ENCODE peak calls at places on chromosomes 12 and 14, in eight cellular contexts. W, A, P, U, K, F, E and J are unnamed samples.

GRCh38 chr12:59744564-59744963 is 148.7 kb downstream of the SLC16A7 start:
- DNase-seq in W (no peak), A (no peak), P (no peak), U (no peak), K (no peak), F (no peak), E (no peak), J (no peak)

GRCh38 chr14:101196795-101197590 is 293.5 kb upstream of the RTL1 start:
- DNase-seq in W (no peak), A (no peak), P (peak), U (no peak), K (peak), F (no peak), E (no peak), J (peak)

GRCh38 chr12:10363665-10363921 is 26.2 kb downstream of the KLRK1 start:
- DNase-seq in W (no peak), A (no peak), P (no peak), U (no peak), K (no peak), F (no peak), E (no peak), J (no peak)

GRCh38 chr14:104104006-104104901 is 18.8 kb downstream of the ASPG start:
- DNase-seq in W (no peak), A (peak), P (no peak), U (no peak), K (no peak), F (no peak), E (no peak), J (peak)

GRCh38 chr14:39184628-39185255 is 9.7 kb downstream of the PNN start:
- DNase-seq in W (no peak), A (no peak), P (no peak), U (no peak), K (no peak), F (no peak), E (no peak), J (no peak)

GRCh38 chr14:75837151-75837787 is 144.5 kb downstream of the TGFB3 start:
- DNase-seq in W (no peak), A (no peak), P (no peak), U (no peak), K (no peak), F (no peak), E (no peak), J (no peak)

GRCh38 chr12:70190252-70191010 is 52.8 kb upstream of the CNOT2 start:
- DNase-seq in W (no peak), A (no peak), P (no peak), U (no peak), K (no peak), F (no peak), E (no peak), J (no peak)

GRCh38 chr12:26277511-26278246 is 82.3 kb downstream of the SSPN start:
- DNase-seq in W (no peak), A (no peak), P (no peak), U (no peak), K (no peak), F (no peak), E (no peak), J (no peak)

GRCh38 chr12:66048843-66049537 is 81.6 kb downstream of the LLPH start:
- DNase-seq in W (no peak), A (no peak), P (no peak), U (no peak), K (no peak), F (no peak), E (no peak), J (no peak)

GRCh38 chr14:59897757-59898383 is 22.1 kb upstream of the LRRC9 start:
- DNase-seq in W (no peak), A (peak), P (peak), U (no peak), K (peak), F (no peak), E (no peak), J (peak)

GRCh38 chr12:130806574-130806973 is 32.5 kb downstream of the STX2 start:
- DNase-seq in W (no peak), A (no peak), P (no peak), U (no peak), K (no peak), F (no peak), E (no peak), J (no peak)

GRCh38 chr14:85308531-85309300 is 221.2 kb upstream of the FLRT2 start:
- DNase-seq in W (no peak), A (no peak), P (no peak), U (no peak), K (no peak), F (no peak), E (no peak), J (no peak)

GRCh38 chr14:70808023-70808401 is 1.3 kb downstream of the MAP3K9 start:
- DNase-seq in W (no peak), A (peak), P (peak), U (peak), K (peak), F (peak), E (peak), J (no peak)

GRCh38 chr12:96396914-96397313 is 3.3 kb downstream of the CDK17 start:
- DNase-seq in W (no peak), A (no peak), P (no peak), U (no peak), K (no peak), F (no peak), E (no peak), J (no peak)

GRCh38 chr12:59055204-59055839 is 135.0 kb upstream of the LRIG3 start:
- DNase-seq in W (no peak), A (no peak), P (no peak), U (no peak), K (no peak), F (no peak), E (no peak), J (no peak)

GRCh38 chr12:54420766-54421144 is 1.7 kb upstream of the ITGA5 start:
- DNase-seq in W (no peak), A (no peak), P (no peak), U (no peak), K (no peak), F (no peak), E (no peak), J (no peak)

GRCh38 chr14:64762044-64763034 is 58.1 kb downstream of the PLEKHG3 start:
- DNase-seq in W (no peak), A (peak), P (peak), U (peak), K (no peak), F (peak), E (peak), J (no peak)

GRCh38 chr12:4293299-4293941 is 19.9 kb downstream of the CCND2 start:
- DNase-seq in W (no peak), A (no peak), P (no peak), U (peak), K (no peak), F (no peak), E (no peak), J (no peak)

GRCh38 chr14:77868552-77869300 is 68.8 kb downstream of the ADCK1 start:
- DNase-seq in W (no peak), A (no peak), P (no peak), U (no peak), K (no peak), F (no peak), E (no peak), J (no peak)

GRCh38 chr14:67191768-67192290 is 2.6 kb downstream of the GARIN2 start:
- DNase-seq in W (no peak), A (no peak), P (no peak), U (no peak), K (no peak), F (no peak), E (no peak), J (no peak)

GRCh38 chr14:96479435-96480146 is 22.6 kb upstream of the PAPOLA start:
- DNase-seq in W (no peak), A (no peak), P (no peak), U (no peak), K (no peak), F (no peak), E (no peak), J (no peak)

GRCh38 chr12:97545804-97546203 is 83.2 kb downstream of the RMST start:
- DNase-seq in W (no peak), A (no peak), P (no peak), U (no peak), K (no peak), F (no peak), E (no peak), J (no peak)

GRCh38 chr12:105032703-105033357 is 46.7 kb downstream of the NOPCHAP1 start:
- DNase-seq in W (no peak), A (no peak), P (no peak), U (no peak), K (no peak), F (no peak), E (no peak), J (no peak)

GRCh38 chr12:82486524-82487235 is 128.4 kb downstream of the METTL25 start:
- DNase-seq in W (no peak), A (no peak), P (no peak), U (no peak), K (no peak), F (no peak), E (no peak), J (no peak)

GRCh38 chr12:97181571-97182265 is 274.7 kb downstream of the NEDD1 start:
- DNase-seq in W (no peak), A (no peak), P (no peak), U (no peak), K (no peak), F (no peak), E (no peak), J (no peak)

GRCh38 chr12:109765493-109765810 is 51.8 kb downstream of the FAM222A start:
- DNase-seq in W (no peak), A (no peak), P (no peak), U (no peak), K (no peak), F (no peak), E (no peak), J (no peak)

GRCh38 chr12:30437616-30438015 is 258.1 kb downstream of the IPO8 start:
- DNase-seq in W (no peak), A (no peak), P (no peak), U (no peak), K (no peak), F (no peak), E (no peak), J (no peak)

GRCh38 chr12:124713436-124714082 is 146.1 kb upstream of the NCOR2 start:
- DNase-seq in W (no peak), A (no peak), P (no peak), U (peak), K (no peak), F (no peak), E (peak), J (no peak)

GRCh38 chr14:59271734-59272133 is 83.3 kb downstream of the DAAM1 start:
- DNase-seq in W (no peak), A (no peak), P (no peak), U (no peak), K (no peak), F (no peak), E (no peak), J (no peak)

GRCh38 chr14:75132374-75133086 is 5.7 kb upstream of the NEK9 start:
- DNase-seq in W (peak), A (peak), P (peak), U (peak), K (peak), F (no peak), E (peak), J (peak)

GRCh38 chr12:89343127-89343526 is 9.2 kb downstream of the DUSP6 start:
- DNase-seq in W (no peak), A (no peak), P (no peak), U (no peak), K (no peak), F (no peak), E (no peak), J (no peak)

GRCh38 chr12:109757671-109758265 is 44.1 kb downstream of the FAM222A start:
- DNase-seq in W (no peak), A (no peak), P (no peak), U (no peak), K (no peak), F (no peak), E (no peak), J (peak)

GRCh38 chr12:53427905-53428594 is 4.4 kb downstream of the AMHR2 start:
- DNase-seq in W (no peak), A (no peak), P (no peak), U (peak), K (no peak), F (no peak), E (peak), J (no peak)

GRCh38 chr12:80411787-80412186 is 32.2 kb upstream of the PTPRQ start:
- DNase-seq in W (no peak), A (no peak), P (no peak), U (no peak), K (no peak), F (no peak), E (no peak), J (no peak)

GRCh38 chr14:67457782-67458181 is 30.7 kb downstream of the TMEM229B start:
- DNase-seq in W (peak), A (peak), P (no peak), U (no peak), K (peak), F (no peak), E (no peak), J (peak)

GRCh38 chr12:62350554-62350953 is 90.3 kb downstream of the USP15 start:
- DNase-seq in W (no peak), A (no peak), P (no peak), U (no peak), K (no peak), F (no peak), E (no peak), J (no peak)